ENCODE peak calls at places on chromosomes 12 and 14, in four cellular contexts. S, B, T and H are unnamed samples.

GRCh38 chr12:12086331-12086730 is 15.6 kb downstream of the BCL2L14 start:
- DNase-seq in T (peak), B (no peak), S (no peak), H (no peak)

GRCh38 chr14:61308198-61308597 is 13.2 kb upstream of the PRKCH start:
- DNase-seq in B (no peak), T (no peak), S (no peak), H (no peak)

GRCh38 chr14:99564256-99564902 is 39.6 kb downstream of the CCDC85C start:
- DNase-seq in T (peak), B (peak), S (no peak), H (no peak)

GRCh38 chr12:124680863-124681778 is 113.7 kb upstream of the NCOR2 start:
- DNase-seq in S (peak), T (peak), B (no peak), H (peak)

GRCh38 chr12:99119943-99120342 is 474.9 kb downstream of the APAF1 start:
- DNase-seq in S (no peak), B (no peak), T (no peak), H (no peak)

GRCh38 chr14:33323979-33324378 is 385.3 kb downstream of the NPAS3 start:
- DNase-seq in B (no peak), S (no peak), T (no peak), H (no peak)

GRCh38 chr14:90658541-90658967 is 157.7 kb downstream of the TTC7B start:
- DNase-seq in T (peak), B (no peak), S (no peak), H (peak)

GRCh38 chr14:37417833-37418232 is 177.2 kb downstream of the FOXA1 start:
- DNase-seq in B (no peak), S (no peak), T (no peak), H (no peak)

GRCh38 chr12:96177013-96177412 is 17.2 kb upstream of the ELK3 start:
- DNase-seq in S (no peak), B (no peak), T (peak), H (peak)

GRCh38 chr12:28987538-28988383 is 161.3 kb upstream of the FAR2 start:
- DNase-seq in B (no peak), S (no peak), T (peak), H (no peak)

GRCh38 chr14:101814869-101815268 is 53.4 kb downstream of the PPP2R5C start:
- DNase-seq in T (no peak), B (no peak), S (no peak), H (no peak)

GRCh38 chr12:122533841-122534240 is 6.8 kb downstream of the KNTC1 start:
- DNase-seq in T (no peak), S (no peak), B (no peak), H (no peak)

GRCh38 chr12:113298861-113299545 is 35.9 kb downstream of the SLC8B1 start:
- DNase-seq in T (no peak), B (peak), S (no peak), H (no peak)

GRCh38 chr12:51980051-51980808 is 26.5 kb upstream of the TAMALIN start:
- DNase-seq in B (peak), T (peak), S (peak), H (peak)

GRCh38 chr14:51205486-51205885 is 34.6 kb upstream of the TMX1 start:
- DNase-seq in B (no peak), T (no peak), S (no peak), H (no peak)

GRCh38 chr12:122523846-122524718 is 2.7 kb downstream of the RSRC2 start:
- DNase-seq in S (no peak), B (no peak), T (no peak), H (no peak)

GRCh38 chr12:39033789-39034188 is 128.4 kb upstream of the CPNE8 start:
- DNase-seq in B (no peak), S (no peak), T (no peak), H (no peak)

GRCh38 chr12:4283512-4284255 is 10.1 kb downstream of the CCND2 start:
- DNase-seq in S (no peak), B (no peak), T (no peak), H (no peak)

GRCh38 chr14:104665663-104666522 is 23.5 kb upstream of the INF2 start:
- DNase-seq in S (peak), B (peak), T (peak), H (peak)